ENCODE peak calls at places on chromosomes 3 and 15, in ten cellular contexts. C, F, U, N, Z, Q, P, M, K and J are unnamed samples.

GRCh38 chr15:51076898-51077564 is 17.7 kb downstream of the TNFAIP8L3 start:
- DNase-seq in C (no peak), F (peak; percentile 94), U (peak; percentile 19), N (peak; percentile 98), Z (no peak), Q (peak; percentile 81), P (peak; percentile 70), M (no peak), K (no peak), J (peak; percentile 71)

GRCh38 chr3:184316792-184317191 is 2.4 kb downstream of the EIF4G1 start:
- DNase-seq in C (no peak), F (no peak), U (no peak), N (no peak), Z (no peak), Q (no peak), P (no peak), M (no peak), K (no peak), J (no peak)

GRCh38 chr15:90367578-90367977 is 15.5 kb downstream of the ZNF774 start:
- DNase-seq in C (no peak), F (no peak), U (no peak), N (no peak), Z (no peak), Q (peak; percentile 51), P (no peak), M (no peak), K (peak; percentile 39), J (peak; percentile 23)

GRCh38 chr15:69668049-69668705 is 215.6 kb downstream of the RPLP1 start:
- DNase-seq in C (no peak), F (no peak), U (peak; percentile 12), N (peak; percentile 55), Z (no peak), Q (no peak), P (peak; percentile 22), M (no peak), K (no peak), J (no peak)

GRCh38 chr3:124845406-124845805 is 41.8 kb downstream of the ITGB5 start:
- DNase-seq in C (no peak), F (peak; percentile 93), U (peak; percentile 95), N (peak; percentile 93), Z (peak; percentile 65), Q (peak; percentile 91), P (no peak), M (no peak), K (peak; percentile 59), J (peak; percentile 81)

GRCh38 chr3:159534496-159534895 is 454.1 kb upstream of the IL12A start:
- DNase-seq in C (no peak), F (no peak), U (no peak), N (no peak), Z (no peak), Q (no peak), P (no peak), M (no peak), K (no peak), J (no peak)

GRCh38 chr15:27091270-27091940 is 120.4 kb downstream of the GABRG3 start:
- DNase-seq in C (no peak), F (no peak), U (no peak), N (peak; percentile 2), Z (no peak), Q (no peak), P (no peak), M (no peak), K (no peak), J (peak; percentile 53)

GRCh38 chr15:66747223-66747622 is 45.2 kb downstream of the SMAD6 start:
- DNase-seq in C (no peak), F (no peak), U (no peak), N (no peak), Z (no peak), Q (no peak), P (no peak), M (no peak), K (no peak), J (no peak)

GRCh38 chr15:58698887-58699641 is 50.4 kb downstream of the ADAM10 start:
- DNase-seq in C (no peak), F (no peak), U (peak; percentile 58), N (peak; percentile 53), Z (no peak), Q (peak; percentile 28), P (no peak), M (no peak), K (no peak), J (no peak)

GRCh38 chr3:177361042-177361938 is 164.0 kb upstream of the TBL1XR1 start:
- DNase-seq in C (no peak), F (no peak), U (no peak), N (no peak), Z (no peak), Q (no peak), P (peak; percentile 36), M (no peak), K (no peak), J (no peak)

GRCh38 chr3:30689202-30689641 is 82.8 kb downstream of the TGFBR2 start:
- DNase-seq in C (no peak), F (peak; percentile 70), U (peak; percentile 87), N (peak; percentile 98), Z (peak; percentile 28), Q (peak; percentile 81), P (no peak), M (no peak), K (no peak), J (peak; percentile 68)

GRCh38 chr3:20288050-20288449 is 102.0 kb upstream of the SGO1 start:
- DNase-seq in C (no peak), F (no peak), U (no peak), N (no peak), Z (no peak), Q (no peak), P (no peak), M (no peak), K (no peak), J (no peak)

GRCh38 chr3:55512586-55513343 is 25.7 kb upstream of the WNT5A start:
- DNase-seq in C (no peak), F (no peak), U (no peak), N (no peak), Z (no peak), Q (no peak), P (no peak), M (no peak), K (no peak), J (no peak)

GRCh38 chr3:171101982-171102610 is 75.6 kb upstream of the SLC2A2 start:
- DNase-seq in C (no peak), F (peak; percentile 71), U (peak; percentile 87), N (peak; percentile 76), Z (peak; percentile 15), Q (peak; percentile 41), P (no peak), M (no peak), K (peak; percentile 56), J (peak; percentile 59)

GRCh38 chr15:80437492-80437891 is 33.3 kb downstream of the ARNT2 start:
- DNase-seq in C (no peak), F (no peak), U (no peak), N (no peak), Z (no peak), Q (no peak), P (no peak), M (no peak), K (no peak), J (no peak)

GRCh38 chr15:97482521-97482920 is 478.0 kb upstream of the ARRDC4 start:
- DNase-seq in C (no peak), F (no peak), U (no peak), N (no peak), Z (no peak), Q (no peak), P (no peak), M (no peak), K (no peak), J (no peak)

GRCh38 chr15:29821416-29822099 is 710 bp downstream of the TJP1 start:
- DNase-seq in C (no peak), F (peak; percentile 90), U (peak; percentile 88), N (peak; percentile 85), Z (no peak), Q (peak; percentile 88), P (peak; percentile 45), M (peak; percentile 23), K (peak; percentile 82), J (peak; percentile 89)

GRCh38 chr15:78004919-78005634 is 72.4 kb downstream of the TBC1D2B start:
- DNase-seq in C (no peak), F (peak; percentile 85), U (peak; percentile 53), N (peak; percentile 80), Z (no peak), Q (peak; percentile 94), P (no peak), M (no peak), K (peak; percentile 84), J (peak; percentile 85)

GRCh38 chr3:16448691-16449090 is 64.8 kb downstream of the RFTN1 start:
- DNase-seq in C (no peak), F (peak; percentile 96), U (peak; percentile 93), N (peak; percentile 93), Z (peak; percentile 19), Q (peak; percentile 96), P (no peak), M (no peak), K (peak; percentile 86), J (peak; percentile 94)

GRCh38 chr3:153749070-153749610 is 372.1 kb upstream of the ARHGEF26 start:
- DNase-seq in C (no peak), F (no peak), U (no peak), N (no peak), Z (no peak), Q (no peak), P (no peak), M (no peak), K (no peak), J (peak; percentile 26)

GRCh38 chr3:190183121-190183520 is 62.4 kb upstream of the P3H2 start:
- DNase-seq in C (no peak), F (peak; percentile 94), U (peak; percentile 97), N (peak; percentile 91), Z (no peak), Q (peak; percentile 91), P (peak; percentile 54), M (no peak), K (peak; percentile 85), J (peak; percentile 96)

GRCh38 chr15:91422704-91423254 is 322.7 kb downstream of the SV2B start:
- DNase-seq in C (no peak), F (no peak), U (no peak), N (no peak), Z (no peak), Q (no peak), P (no peak), M (no peak), K (no peak), J (no peak)

GRCh38 chr3:34260266-34260990 is 462.0 kb downstream of the PDCD6IP start:
- DNase-seq in C (no peak), F (peak; percentile 36), U (peak; percentile 7), N (no peak), Z (no peak), Q (peak; percentile 42), P (peak; percentile 55), M (no peak), K (peak; percentile 41), J (peak; percentile 79)

GRCh38 chr15:100193277-100193860 is 148.4 kb downstream of the ADAMTS17 start:
- DNase-seq in C (no peak), F (no peak), U (no peak), N (no peak), Z (no peak), Q (no peak), P (no peak), M (no peak), K (no peak), J (no peak)

GRCh38 chr3:66428733-66429132 is 72.1 kb downstream of the LRIG1 start:
- DNase-seq in C (no peak), F (peak; percentile 98), U (peak; percentile 91), N (peak; percentile 99), Z (peak; percentile 64), Q (peak; percentile 99), P (no peak), M (no peak), K (peak; percentile 82), J (peak; percentile 97)

GRCh38 chr15:82828064-82828463 is 18.6 kb downstream of the WHAMM start:
- DNase-seq in C (no peak), F (no peak), U (no peak), N (no peak), Z (no peak), Q (no peak), P (no peak), M (no peak), K (no peak), J (no peak)

GRCh38 chr3:132119531-132119930 is 84.7 kb upstream of the CPNE4 start:
- DNase-seq in C (no peak), F (no peak), U (no peak), N (no peak), Z (no peak), Q (no peak), P (no peak), M (no peak), K (no peak), J (no peak)

GRCh38 chr15:96362001-96362758 is 31.7 kb downstream of the NR2F2 start:
- DNase-seq in C (no peak), F (no peak), U (no peak), N (no peak), Z (no peak), Q (peak; percentile 12), P (peak; percentile 19), M (no peak), K (no peak), J (no peak)